ENCODE peak calls at places on chromosome 1, in nine cellular contexts. One of them, this sample, is unnamed.

GRCh38 chr1:181190362-181191035 is 102.0 kb downstream of the IER5 start:
- DNase-seq in HEK293T: no peak
- DNase-seq in GM20000: peak; percentile 41
- DNase-seq in chondrocyte: no peak
- DNase-seq in hippocampal formation: no peak
- DNase-seq in NCI-H748 treated with DMSO at 0.1 percent for 48 hours: no peak
- DNase-seq in CD14-positive monocyte: no peak
- DNase-seq in heart left ventricle: no peak
- DNase-seq in GM12865: peak; percentile 12
- DNase-seq in this sample: no peak

GRCh38 chr1:13573586-13573985 is 10.0 kb upstream of the PDPN start:
- DNase-seq in hippocampal formation: no peak
- DNase-seq in chondrocyte: no peak
- DNase-seq in HEK293T: no peak
- DNase-seq in heart left ventricle: no peak
- DNase-seq in NCI-H748 treated with DMSO at 0.1 percent for 48 hours: no peak
- DNase-seq in CD14-positive monocyte: no peak
- DNase-seq in GM12865: no peak
- DNase-seq in GM20000: no peak
- DNase-seq in this sample: no peak

GRCh38 chr1:158961178-158961577 is 29.8 kb downstream of the PYHIN1 start:
- DNase-seq in GM12865: no peak
- DNase-seq in chondrocyte: no peak
- DNase-seq in GM20000: no peak
- DNase-seq in NCI-H748 treated with DMSO at 0.1 percent for 48 hours: no peak
- DNase-seq in heart left ventricle: no peak
- DNase-seq in hippocampal formation: no peak
- DNase-seq in CD14-positive monocyte: no peak
- DNase-seq in HEK293T: no peak
- DNase-seq in this sample: no peak

GRCh38 chr1:166675213-166675612 is 164.1 kb upstream of the POGK start:
- DNase-seq in GM20000: no peak
- DNase-seq in chondrocyte: no peak
- DNase-seq in NCI-H748 treated with DMSO at 0.1 percent for 48 hours: no peak
- DNase-seq in HEK293T: no peak
- DNase-seq in heart left ventricle: no peak
- DNase-seq in GM12865: no peak
- DNase-seq in hippocampal formation: no peak
- DNase-seq in CD14-positive monocyte: no peak
- DNase-seq in this sample: no peak

GRCh38 chr1:215583185-215583692 is 16.1 kb downstream of the KCTD3 start:
- DNase-seq in GM20000: no peak
- DNase-seq in heart left ventricle: no peak
- DNase-seq in hippocampal formation: no peak
- DNase-seq in GM12865: peak; percentile 66
- DNase-seq in HEK293T: no peak
- DNase-seq in chondrocyte: no peak
- DNase-seq in CD14-positive monocyte: no peak
- DNase-seq in NCI-H748 treated with DMSO at 0.1 percent for 48 hours: no peak
- DNase-seq in this sample: no peak

GRCh38 chr1:186574951-186575747 is 105.1 kb downstream of the PTGS2 start:
- DNase-seq in heart left ventricle: no peak
- DNase-seq in GM12865: no peak
- DNase-seq in CD14-positive monocyte: no peak
- DNase-seq in hippocampal formation: no peak
- DNase-seq in HEK293T: no peak
- DNase-seq in NCI-H748 treated with DMSO at 0.1 percent for 48 hours: no peak
- DNase-seq in chondrocyte: no peak
- DNase-seq in GM20000: no peak
- DNase-seq in this sample: no peak

GRCh38 chr1:228083871-228084278 is 1.4 kb downstream of the ARF1 start:
- DNase-seq in HEK293T: no peak
- DNase-seq in NCI-H748 treated with DMSO at 0.1 percent for 48 hours: no peak
- DNase-seq in hippocampal formation: no peak
- DNase-seq in heart left ventricle: peak; percentile 62
- DNase-seq in chondrocyte: no peak
- DNase-seq in CD14-positive monocyte: no peak
- DNase-seq in GM12865: no peak
- DNase-seq in GM20000: no peak
- DNase-seq in this sample: no peak

GRCh38 chr1:36034692-36035091 is 49.2 kb upstream of the TEKT2 start:
- DNase-seq in hippocampal formation: no peak
- DNase-seq in heart left ventricle: no peak
- DNase-seq in CD14-positive monocyte: no peak
- DNase-seq in chondrocyte: no peak
- DNase-seq in GM12865: no peak
- DNase-seq in NCI-H748 treated with DMSO at 0.1 percent for 48 hours: no peak
- DNase-seq in HEK293T: no peak
- DNase-seq in GM20000: no peak
- DNase-seq in this sample: no peak

GRCh38 chr1:177451191-177451590 is 280.4 kb downstream of the BRINP2 start:
- DNase-seq in hippocampal formation: no peak
- DNase-seq in NCI-H748 treated with DMSO at 0.1 percent for 48 hours: no peak
- DNase-seq in CD14-positive monocyte: no peak
- DNase-seq in chondrocyte: no peak
- DNase-seq in GM20000: no peak
- DNase-seq in HEK293T: no peak
- DNase-seq in GM12865: no peak
- DNase-seq in heart left ventricle: no peak
- DNase-seq in this sample: no peak

GRCh38 chr1:246527402-246528088 is 20.5 kb upstream of the SMYD3 start:
- DNase-seq in NCI-H748 treated with DMSO at 0.1 percent for 48 hours: no peak
- DNase-seq in GM20000: peak; percentile 22
- DNase-seq in HEK293T: no peak
- DNase-seq in CD14-positive monocyte: no peak
- DNase-seq in heart left ventricle: no peak
- DNase-seq in chondrocyte: no peak
- DNase-seq in hippocampal formation: no peak
- DNase-seq in GM12865: peak; percentile 81
- DNase-seq in this sample: peak; percentile 56

GRCh38 chr1:45272943-45273342 is 53.8 kb upstream of the HPDL start:
- DNase-seq in heart left ventricle: no peak
- DNase-seq in CD14-positive monocyte: no peak
- DNase-seq in hippocampal formation: no peak
- DNase-seq in chondrocyte: no peak
- DNase-seq in HEK293T: no peak
- DNase-seq in GM20000: no peak
- DNase-seq in NCI-H748 treated with DMSO at 0.1 percent for 48 hours: no peak
- DNase-seq in GM12865: no peak
- DNase-seq in this sample: no peak

GRCh38 chr1:246364415-246364941 is 142.6 kb downstream of the SMYD3 start:
- DNase-seq in NCI-H748 treated with DMSO at 0.1 percent for 48 hours: no peak
- DNase-seq in chondrocyte: no peak
- DNase-seq in GM20000: peak; percentile 63
- DNase-seq in CD14-positive monocyte: no peak
- DNase-seq in GM12865: peak; percentile 69
- DNase-seq in heart left ventricle: no peak
- DNase-seq in HEK293T: no peak
- DNase-seq in hippocampal formation: no peak
- DNase-seq in this sample: no peak

GRCh38 chr1:38558476-38559179 is 300.9 kb downstream of the RRAGC start:
- DNase-seq in heart left ventricle: no peak
- DNase-seq in HEK293T: no peak
- DNase-seq in chondrocyte: no peak
- DNase-seq in NCI-H748 treated with DMSO at 0.1 percent for 48 hours: no peak
- DNase-seq in GM20000: no peak
- DNase-seq in hippocampal formation: no peak
- DNase-seq in CD14-positive monocyte: no peak
- DNase-seq in GM12865: peak; percentile 63
- DNase-seq in this sample: no peak

GRCh38 chr1:31800677-31800967 is 15.2 kb downstream of the SPOCD1 start:
- DNase-seq in CD14-positive monocyte: no peak
- DNase-seq in heart left ventricle: no peak
- DNase-seq in hippocampal formation: no peak
- DNase-seq in HEK293T: no peak
- DNase-seq in GM20000: no peak
- DNase-seq in chondrocyte: no peak
- DNase-seq in GM12865: no peak
- DNase-seq in NCI-H748 treated with DMSO at 0.1 percent for 48 hours: no peak
- DNase-seq in this sample: no peak

GRCh38 chr1:232034547-232034946 is 408.0 kb downstream of the DISC1 start:
- DNase-seq in GM20000: no peak
- DNase-seq in GM12865: no peak
- DNase-seq in HEK293T: no peak
- DNase-seq in heart left ventricle: no peak
- DNase-seq in hippocampal formation: no peak
- DNase-seq in NCI-H748 treated with DMSO at 0.1 percent for 48 hours: no peak
- DNase-seq in CD14-positive monocyte: no peak
- DNase-seq in chondrocyte: no peak
- DNase-seq in this sample: no peak

GRCh38 chr1:939511-940107 is 15.9 kb downstream of the SAMD11 start:
- DNase-seq in NCI-H748 treated with DMSO at 0.1 percent for 48 hours: no peak
- DNase-seq in heart left ventricle: no peak
- DNase-seq in HEK293T: no peak
- DNase-seq in chondrocyte: no peak
- DNase-seq in GM12865: no peak
- DNase-seq in hippocampal formation: no peak
- DNase-seq in CD14-positive monocyte: no peak
- DNase-seq in GM20000: no peak
- DNase-seq in this sample: no peak

GRCh38 chr1:46486432-46487015 is 3.1 kb upstream of the DMBX1 start:
- DNase-seq in GM20000: no peak
- DNase-seq in GM12865: no peak
- DNase-seq in hippocampal formation: no peak
- DNase-seq in HEK293T: no peak
- DNase-seq in CD14-positive monocyte: no peak
- DNase-seq in heart left ventricle: no peak
- DNase-seq in chondrocyte: no peak
- DNase-seq in NCI-H748 treated with DMSO at 0.1 percent for 48 hours: no peak
- DNase-seq in this sample: no peak

GRCh38 chr1:153793261-153793972 is 18.2 kb downstream of the SLC27A3 start:
- DNase-seq in heart left ventricle: no peak
- DNase-seq in NCI-H748 treated with DMSO at 0.1 percent for 48 hours: no peak
- DNase-seq in chondrocyte: peak; percentile 38
- DNase-seq in CD14-positive monocyte: peak; percentile 29
- DNase-seq in GM20000: no peak
- DNase-seq in GM12865: no peak
- DNase-seq in hippocampal formation: no peak
- DNase-seq in HEK293T: no peak
- DNase-seq in this sample: no peak

GRCh38 chr1:229111703-229112319 is 159.1 kb upstream of the RAB4A start:
- DNase-seq in GM20000: no peak
- DNase-seq in heart left ventricle: no peak
- DNase-seq in HEK293T: no peak
- DNase-seq in NCI-H748 treated with DMSO at 0.1 percent for 48 hours: no peak
- DNase-seq in hippocampal formation: no peak
- DNase-seq in chondrocyte: no peak
- DNase-seq in CD14-positive monocyte: no peak
- DNase-seq in GM12865: no peak
- DNase-seq in this sample: no peak

GRCh38 chr1:32533792-32534327 is 5.4 kb upstream of the ZBTB8A start:
- DNase-seq in HEK293T: no peak
- DNase-seq in hippocampal formation: no peak
- DNase-seq in chondrocyte: no peak
- DNase-seq in GM20000: no peak
- DNase-seq in CD14-positive monocyte: no peak
- DNase-seq in NCI-H748 treated with DMSO at 0.1 percent for 48 hours: no peak
- DNase-seq in GM12865: no peak
- DNase-seq in heart left ventricle: no peak
- DNase-seq in this sample: no peak

GRCh38 chr1:75233302-75233929 is 99.2 kb downstream of the LHX8 start:
- DNase-seq in chondrocyte: no peak
- DNase-seq in heart left ventricle: no peak
- DNase-seq in hippocampal formation: peak; percentile 6
- DNase-seq in GM12865: peak; percentile 41
- DNase-seq in CD14-positive monocyte: no peak
- DNase-seq in HEK293T: peak; percentile 55
- DNase-seq in GM20000: peak; percentile 19
- DNase-seq in NCI-H748 treated with DMSO at 0.1 percent for 48 hours: peak; percentile 35
- DNase-seq in this sample: no peak